ENCODE peak calls at places on chromosomes 13 and 19, in five cellular contexts. One of them, this sample, is unnamed.
A peak's percentile ranks its signal among the peaks of the same experiment; 100 is the strongest.

GRCh38 chr19:664913-665443 is 2.0 kb upstream of the RNF126 start:
- DNase-seq in sciatic nerve: peak; percentile 91
- DNase-seq in MCF 10A: peak; percentile 76
- DNase-seq in amniotic stem cell: peak; percentile 39
- DNase-seq in fibroblast of villous mesenchyme: peak; percentile 84
- DNase-seq in this sample: peak; percentile 85

GRCh38 chr19:33676999-33677665 is 55.4 kb downstream of the CHST8 start:
- DNase-seq in fibroblast of villous mesenchyme: no peak
- DNase-seq in amniotic stem cell: no peak
- DNase-seq in sciatic nerve: no peak
- DNase-seq in MCF 10A: no peak
- DNase-seq in this sample: no peak

GRCh38 chr19:16383584-16384161 is 59.0 kb downstream of the KLF2 start:
- DNase-seq in amniotic stem cell: no peak
- DNase-seq in sciatic nerve: no peak
- DNase-seq in MCF 10A: peak; percentile 3
- DNase-seq in fibroblast of villous mesenchyme: no peak
- DNase-seq in this sample: no peak

GRCh38 chr13:110820311-110820710 is 94.6 kb downstream of the ANKRD10 start:
- DNase-seq in MCF 10A: no peak
- DNase-seq in sciatic nerve: no peak
- DNase-seq in amniotic stem cell: no peak
- DNase-seq in fibroblast of villous mesenchyme: no peak
- DNase-seq in this sample: no peak

GRCh38 chr13:96426160-96426559 is 336.3 kb downstream of the HS6ST3 start:
- DNase-seq in MCF 10A: no peak
- DNase-seq in fibroblast of villous mesenchyme: no peak
- DNase-seq in amniotic stem cell: no peak
- DNase-seq in sciatic nerve: no peak
- DNase-seq in this sample: no peak

GRCh38 chr13:50664961-50665360 is 178.5 kb downstream of the DLEU7 start:
- DNase-seq in sciatic nerve: no peak
- DNase-seq in amniotic stem cell: no peak
- DNase-seq in MCF 10A: no peak
- DNase-seq in fibroblast of villous mesenchyme: no peak
- DNase-seq in this sample: no peak

GRCh38 chr13:42847891-42848663 is 66.7 kb downstream of the FAM216B start:
- DNase-seq in sciatic nerve: no peak
- DNase-seq in amniotic stem cell: no peak
- DNase-seq in fibroblast of villous mesenchyme: no peak
- DNase-seq in MCF 10A: peak; percentile 30
- DNase-seq in this sample: peak; percentile 83

GRCh38 chr19:39350156-39350555 is 7.9 kb downstream of the SAMD4B start:
- DNase-seq in fibroblast of villous mesenchyme: no peak
- DNase-seq in sciatic nerve: no peak
- DNase-seq in MCF 10A: no peak
- DNase-seq in amniotic stem cell: no peak
- DNase-seq in this sample: no peak

GRCh38 chr13:31699650-31700049 is 39.7 kb upstream of the RXFP2 start:
- DNase-seq in fibroblast of villous mesenchyme: no peak
- DNase-seq in amniotic stem cell: no peak
- DNase-seq in sciatic nerve: no peak
- DNase-seq in MCF 10A: peak; percentile 11
- DNase-seq in this sample: no peak

GRCh38 chr13:21909331-21909730 is 238.5 kb downstream of the FGF9 start:
- DNase-seq in amniotic stem cell: no peak
- DNase-seq in sciatic nerve: no peak
- DNase-seq in fibroblast of villous mesenchyme: no peak
- DNase-seq in MCF 10A: no peak
- DNase-seq in this sample: no peak

GRCh38 chr19:36330226-36330625 is 48.8 kb downstream of the ZFP14 start:
- DNase-seq in fibroblast of villous mesenchyme: no peak
- DNase-seq in amniotic stem cell: no peak
- DNase-seq in sciatic nerve: no peak
- DNase-seq in MCF 10A: no peak
- DNase-seq in this sample: no peak

GRCh38 chr13:102983496-102983895 is 82.7 kb downstream of the SLC10A2 start:
- DNase-seq in fibroblast of villous mesenchyme: peak; percentile 51
- DNase-seq in amniotic stem cell: peak; percentile 12
- DNase-seq in MCF 10A: no peak
- DNase-seq in sciatic nerve: no peak
- DNase-seq in this sample: peak; percentile 19